ENCODE peak calls at places on chromosome 17, in four cellular contexts. B is tibial nerve; F is stimulated activated CD8-positive, alpha-beta memory T cell treated with anti-CD3 and anti-CD28 coated beads, Interleukin-4, amount 100 ng/mL, for 1 hour; K is EH. M is an unnamed sample.

GRCh38 chr17:80428796-80429195 is 13.8 kb downstream of the ENDOV start:
- DNase-seq in F (no peak), K (no peak), B (no peak), M (no peak)

GRCh38 chr17:8736362-8736761 is 8.3 kb downstream of the CCDC42 start:
- DNase-seq in K (no peak), B (no peak), F (no peak), M (no peak)

GRCh38 chr17:4215882-4216411 is 47.8 kb downstream of the ANKFY1 start:
- DNase-seq in B (no peak), K (no peak), F (no peak), M (no peak)

GRCh38 chr17:6913608-6914443 is 82.0 kb upstream of the ALOX12 start:
- DNase-seq in K (peak; percentile 66), B (peak; percentile 84), F (peak; percentile 65), M (peak; percentile 71)

GRCh38 chr17:41393294-41393693 is 4.1 kb downstream of the KRT31 start:
- DNase-seq in B (no peak), F (no peak), K (no peak), M (no peak)

GRCh38 chr17:49843774-49844350 is 4.0 kb downstream of the TAC4 start:
- DNase-seq in F (no peak), K (peak; percentile 27), B (no peak), M (peak; percentile 48)

GRCh38 chr17:74361613-74362391 is at the start of gene BTBD17:
- DNase-seq in B (peak; percentile 39), K (peak; percentile 4), F (no peak), M (peak; percentile 24)

GRCh38 chr17:305090-305976 is 47.3 kb downstream of the RPH3AL start:
- DNase-seq in B (no peak), K (no peak), F (no peak), M (no peak)

GRCh38 chr17:76869209-76869877 is 1.1 kb downstream of the MGAT5B start:
- DNase-seq in F (no peak), K (no peak), B (no peak), M (peak; percentile 14)

GRCh38 chr17:80751070-80751459 is 206.4 kb downstream of the RPTOR start:
- DNase-seq in K (peak; percentile 42), F (no peak), B (no peak), M (peak; percentile 38)

GRCh38 chr17:80861360-80861861 is 130.2 kb upstream of the CHMP6 start:
- DNase-seq in K (peak; percentile 9), F (no peak), B (no peak), M (no peak)

GRCh38 chr17:78147315-78147998 is 1.3 kb downstream of the C17orf99 start:
- DNase-seq in B (no peak), F (no peak), K (no peak), M (no peak)

GRCh38 chr17:72454342-72454741 is 333.5 kb downstream of the SOX9 start:
- DNase-seq in F (no peak), K (no peak), B (no peak), M (no peak)

GRCh38 chr17:45231481-45232116 is 9.9 kb downstream of the FMNL1 start:
- DNase-seq in B (no peak), K (no peak), F (no peak), M (peak; percentile 58)

M was measured in ELR.